ENCODE peak calls at places on chromosomes 4 and X, in four cellular contexts. One of them, this sample, is unnamed.

GRCh38 chr4:41935652-41936021 is 408 bp downstream of the TMEM33 start:
- DNase-seq in activated CD4-positive, alpha-beta T cell treated with anti-CD3 and anti-CD28 coated beads, Interleukin-2, amount 10 ng/mL, durations not matched to agents 7 days and 5 days: peak; percentile 18
- DNase-seq in HT1080: no peak
- DNase-seq in AG04449: no peak
- DNase-seq in this sample: no peak

GRCh38 chr4:153087671-153088194 is 116.5 kb upstream of the TRIM2 start:
- DNase-seq in activated CD4-positive, alpha-beta T cell treated with anti-CD3 and anti-CD28 coated beads, Interleukin-2, amount 10 ng/mL, durations not matched to agents 7 days and 5 days: no peak
- DNase-seq in HT1080: no peak
- DNase-seq in AG04449: no peak
- DNase-seq in this sample: no peak

GRCh38 chrX:96052078-96052477 is 632.6 kb upstream of the DIAPH2 start:
- DNase-seq in activated CD4-positive, alpha-beta T cell treated with anti-CD3 and anti-CD28 coated beads, Interleukin-2, amount 10 ng/mL, durations not matched to agents 7 days and 5 days: no peak
- DNase-seq in HT1080: no peak
- DNase-seq in AG04449: no peak
- DNase-seq in this sample: no peak

GRCh38 chr4:184655889-184656869 is 6.6 kb downstream of the PRIMPOL start:
- DNase-seq in activated CD4-positive, alpha-beta T cell treated with anti-CD3 and anti-CD28 coated beads, Interleukin-2, amount 10 ng/mL, durations not matched to agents 7 days and 5 days: no peak
- DNase-seq in HT1080: no peak
- DNase-seq in AG04449: no peak
- DNase-seq in this sample: no peak

GRCh38 chr4:11748169-11748872 is 319.6 kb upstream of the HS3ST1 start:
- DNase-seq in activated CD4-positive, alpha-beta T cell treated with anti-CD3 and anti-CD28 coated beads, Interleukin-2, amount 10 ng/mL, durations not matched to agents 7 days and 5 days: no peak
- DNase-seq in HT1080: peak; percentile 90
- DNase-seq in AG04449: peak; percentile 7
- DNase-seq in this sample: peak; percentile 11

GRCh38 chr4:13833171-13833804 is 205.8 kb upstream of the BOD1L1 start:
- DNase-seq in activated CD4-positive, alpha-beta T cell treated with anti-CD3 and anti-CD28 coated beads, Interleukin-2, amount 10 ng/mL, durations not matched to agents 7 days and 5 days: no peak
- DNase-seq in HT1080: no peak
- DNase-seq in AG04449: no peak
- DNase-seq in this sample: no peak

GRCh38 chrX:10395179-10395578 is 225.2 kb downstream of the MID1 start:
- DNase-seq in activated CD4-positive, alpha-beta T cell treated with anti-CD3 and anti-CD28 coated beads, Interleukin-2, amount 10 ng/mL, durations not matched to agents 7 days and 5 days: no peak
- DNase-seq in HT1080: no peak
- DNase-seq in AG04449: no peak
- DNase-seq in this sample: no peak

GRCh38 chrX:110415440-110416167 is 57.0 kb downstream of the RTL9 start:
- DNase-seq in activated CD4-positive, alpha-beta T cell treated with anti-CD3 and anti-CD28 coated beads, Interleukin-2, amount 10 ng/mL, durations not matched to agents 7 days and 5 days: no peak
- DNase-seq in HT1080: peak; percentile 81
- DNase-seq in AG04449: no peak
- DNase-seq in this sample: no peak

GRCh38 chr4:978957-979701 is 5.8 kb upstream of the DGKQ start:
- DNase-seq in activated CD4-positive, alpha-beta T cell treated with anti-CD3 and anti-CD28 coated beads, Interleukin-2, amount 10 ng/mL, durations not matched to agents 7 days and 5 days: no peak
- DNase-seq in HT1080: no peak
- DNase-seq in AG04449: no peak
- DNase-seq in this sample: no peak

GRCh38 chrX:13888284-13888683 is 71.4 kb upstream of the GPM6B start:
- DNase-seq in activated CD4-positive, alpha-beta T cell treated with anti-CD3 and anti-CD28 coated beads, Interleukin-2, amount 10 ng/mL, durations not matched to agents 7 days and 5 days: no peak
- DNase-seq in HT1080: no peak
- DNase-seq in AG04449: no peak
- DNase-seq in this sample: no peak

GRCh38 chr4:84938316-84938715 is 28.2 kb downstream of the WDFY3 start:
- DNase-seq in activated CD4-positive, alpha-beta T cell treated with anti-CD3 and anti-CD28 coated beads, Interleukin-2, amount 10 ng/mL, durations not matched to agents 7 days and 5 days: no peak
- DNase-seq in HT1080: peak; percentile 37
- DNase-seq in AG04449: no peak
- DNase-seq in this sample: peak; percentile 42

GRCh38 chr4:98745372-98745771 is 87.0 kb upstream of the TSPAN5 start:
- DNase-seq in activated CD4-positive, alpha-beta T cell treated with anti-CD3 and anti-CD28 coated beads, Interleukin-2, amount 10 ng/mL, durations not matched to agents 7 days and 5 days: no peak
- DNase-seq in HT1080: no peak
- DNase-seq in AG04449: no peak
- DNase-seq in this sample: no peak

GRCh38 chr4:75637176-75637575 is 6.8 kb upstream of the CDKL2 start:
- DNase-seq in activated CD4-positive, alpha-beta T cell treated with anti-CD3 and anti-CD28 coated beads, Interleukin-2, amount 10 ng/mL, durations not matched to agents 7 days and 5 days: no peak
- DNase-seq in HT1080: no peak
- DNase-seq in AG04449: peak; percentile 44
- DNase-seq in this sample: peak; percentile 63

GRCh38 chrX:57565198-57565597 is 26.6 kb upstream of the ZXDB start:
- DNase-seq in activated CD4-positive, alpha-beta T cell treated with anti-CD3 and anti-CD28 coated beads, Interleukin-2, amount 10 ng/mL, durations not matched to agents 7 days and 5 days: peak; percentile 5
- DNase-seq in HT1080: no peak
- DNase-seq in AG04449: no peak
- DNase-seq in this sample: no peak

GRCh38 chrX:71181558-71181909 is 36.9 kb downstream of the NLGN3 start:
- DNase-seq in activated CD4-positive, alpha-beta T cell treated with anti-CD3 and anti-CD28 coated beads, Interleukin-2, amount 10 ng/mL, durations not matched to agents 7 days and 5 days: peak; percentile 46
- DNase-seq in HT1080: no peak
- DNase-seq in AG04449: no peak
- DNase-seq in this sample: no peak

GRCh38 chr4:11548529-11549176 is 120.0 kb upstream of the HS3ST1 start:
- DNase-seq in activated CD4-positive, alpha-beta T cell treated with anti-CD3 and anti-CD28 coated beads, Interleukin-2, amount 10 ng/mL, durations not matched to agents 7 days and 5 days: no peak
- DNase-seq in HT1080: peak; percentile 67
- DNase-seq in AG04449: no peak
- DNase-seq in this sample: no peak

GRCh38 chrX:3362956-3363355 is 16.5 kb upstream of the MXRA5 start:
- DNase-seq in activated CD4-positive, alpha-beta T cell treated with anti-CD3 and anti-CD28 coated beads, Interleukin-2, amount 10 ng/mL, durations not matched to agents 7 days and 5 days: no peak
- DNase-seq in HT1080: no peak
- DNase-seq in AG04449: no peak
- DNase-seq in this sample: no peak

GRCh38 chrX:50770702-50771101 is 43.3 kb downstream of the SHROOM4 start:
- DNase-seq in activated CD4-positive, alpha-beta T cell treated with anti-CD3 and anti-CD28 coated beads, Interleukin-2, amount 10 ng/mL, durations not matched to agents 7 days and 5 days: no peak
- DNase-seq in HT1080: no peak
- DNase-seq in AG04449: no peak
- DNase-seq in this sample: no peak

GRCh38 chrX:537156-537555 is 93.4 kb upstream of the SHOX start:
- DNase-seq in activated CD4-positive, alpha-beta T cell treated with anti-CD3 and anti-CD28 coated beads, Interleukin-2, amount 10 ng/mL, durations not matched to agents 7 days and 5 days: no peak
- DNase-seq in HT1080: no peak
- DNase-seq in AG04449: no peak
- DNase-seq in this sample: no peak

GRCh38 chr4:148112231-148112982 is 329.8 kb downstream of the NR3C2 start:
- DNase-seq in activated CD4-positive, alpha-beta T cell treated with anti-CD3 and anti-CD28 coated beads, Interleukin-2, amount 10 ng/mL, durations not matched to agents 7 days and 5 days: no peak
- DNase-seq in HT1080: peak; percentile 70
- DNase-seq in AG04449: peak; percentile 10
- DNase-seq in this sample: peak; percentile 21

GRCh38 chr4:141713185-141713584 is 76.8 kb downstream of the IL15 start:
- DNase-seq in activated CD4-positive, alpha-beta T cell treated with anti-CD3 and anti-CD28 coated beads, Interleukin-2, amount 10 ng/mL, durations not matched to agents 7 days and 5 days: no peak
- DNase-seq in HT1080: no peak
- DNase-seq in AG04449: no peak
- DNase-seq in this sample: no peak

GRCh38 chrX:623599-624323 is 6.8 kb upstream of the SHOX start:
- DNase-seq in activated CD4-positive, alpha-beta T cell treated with anti-CD3 and anti-CD28 coated beads, Interleukin-2, amount 10 ng/mL, durations not matched to agents 7 days and 5 days: no peak
- DNase-seq in HT1080: no peak
- DNase-seq in AG04449: no peak
- DNase-seq in this sample: no peak

GRCh38 chr4:82785248-82786003 is 13.2 kb downstream of the SCD5 start:
- DNase-seq in activated CD4-positive, alpha-beta T cell treated with anti-CD3 and anti-CD28 coated beads, Interleukin-2, amount 10 ng/mL, durations not matched to agents 7 days and 5 days: no peak
- DNase-seq in HT1080: peak; percentile 98
- DNase-seq in AG04449: no peak
- DNase-seq in this sample: peak; percentile 65